ENCODE peak calls at places on chromosomes 3 and 15, in four cellular contexts. U is K562, P is A549, R is H1. X is an unnamed sample.

GRCh38 chr15:37204698-37205097 is 104.3 kb upstream of the MEIS2 start:
- DNase-seq in U (peak; percentile 1), P (peak; percentile 2), R (no peak), X (no peak)

GRCh38 chr15:51561271-51561670 is 61.3 kb downstream of the DMXL2 start:
- DNase-seq in U (no peak), P (no peak), R (no peak), X (no peak)

GRCh38 chr15:35966781-35967180 is 420.8 kb upstream of the DPH6 start:
- DNase-seq in U (no peak), P (no peak), R (no peak), X (no peak)

GRCh38 chr15:40242671-40243070 is 3.8 kb downstream of the PAK6 start:
- DNase-seq in U (no peak), P (no peak), R (no peak), X (no peak)

GRCh38 chr3:141797167-141797773 is 34.1 kb downstream of the GRK7 start:
- DNase-seq in U (no peak), P (no peak), R (peak; percentile 63), X (no peak)

GRCh38 chr3:14154242-14154641 is 24.2 kb downstream of the XPC start:
- DNase-seq in U (no peak), P (no peak), R (no peak), X (no peak)

GRCh38 chr3:4983739-4984510 is 4.7 kb downstream of the BHLHE40 start:
- DNase-seq in U (peak; percentile 83), P (peak; percentile 75), R (no peak), X (no peak)

GRCh38 chr3:158845748-158846350 is 44.0 kb downstream of the MFSD1 start:
- DNase-seq in U (peak; percentile 64), P (peak; percentile 49), R (peak; percentile 15), X (peak; percentile 41)

GRCh38 chr3:69172058-69172457 is 49.7 kb upstream of the LMOD3 start:
- DNase-seq in U (no peak), P (no peak), R (no peak), X (no peak)

GRCh38 chr15:96181873-96182301 is 148.6 kb upstream of the NR2F2 start:
- DNase-seq in U (no peak), P (no peak), R (no peak), X (no peak)

GRCh38 chr3:58333206-58334012 is 717 bp downstream of the PXK start:
- DNase-seq in U (peak; percentile 33), P (peak; percentile 13), R (no peak), X (no peak)

GRCh38 chr15:93382196-93382820 is 293.3 kb upstream of the RGMA start:
- DNase-seq in U (no peak), P (no peak), R (no peak), X (no peak)

GRCh38 chr3:42043116-42043796 is 47.9 kb upstream of the TRAK1 start:
- DNase-seq in U (no peak), P (peak; percentile 81), R (no peak), X (peak; percentile 87)

GRCh38 chr3:13566462-13566748 is 17.5 kb downstream of the FBLN2 start:
- DNase-seq in U (no peak), P (no peak), R (no peak), X (no peak)

GRCh38 chr3:178672263-178672662 is 136.0 kb downstream of the KCNMB2 start:
- DNase-seq in U (no peak), P (no peak), R (no peak), X (no peak)

GRCh38 chr3:194555175-194556062 is 68.6 kb upstream of the ATP13A3 start:
- DNase-seq in U (no peak), P (no peak), R (no peak), X (no peak)

GRCh38 chr3:157464283-157464682 is 27.6 kb downstream of the PTX3 start:
- DNase-seq in U (no peak), P (no peak), R (no peak), X (no peak)

GRCh38 chr15:57422113-57422754 is 45.9 kb downstream of the CGNL1 start:
- DNase-seq in U (no peak), P (no peak), R (no peak), X (peak; percentile 7)

GRCh38 chr3:66693461-66693912 is 192.7 kb upstream of the LRIG1 start:
- DNase-seq in U (no peak), P (no peak), R (no peak), X (no peak)

GRCh38 chr15:59398220-59398619 is 25.5 kb upstream of the MYO1E start:
- DNase-seq in U (no peak), P (no peak), R (no peak), X (no peak)

GRCh38 chr3:56593455-56594158 is 36.6 kb downstream of the CCDC66 start:
- DNase-seq in U (no peak), P (no peak), R (no peak), X (no peak)

GRCh38 chr3:123667784-123668183 is 82.9 kb upstream of the HACD2 start:
- DNase-seq in U (no peak), P (no peak), R (no peak), X (no peak)

GRCh38 chr3:141076821-141077571 is 25.8 kb downstream of the SPSB4 start:
- DNase-seq in U (no peak), P (no peak), R (no peak), X (no peak)

GRCh38 chr3:128497305-128498126 is 4.5 kb upstream of the GATA2 start:
- DNase-seq in U (peak; percentile 92), P (peak; percentile 41), R (no peak), X (no peak)

GRCh38 chr15:37926136-37926535 is 8.3 kb upstream of the TMCO5A start:
- DNase-seq in U (no peak), P (no peak), R (no peak), X (no peak)

GRCh38 chr15:41900526-41901380 is 6.9 kb upstream of the SPTBN5 start:
- DNase-seq in U (no peak), P (no peak), R (no peak), X (no peak)

GRCh38 chr15:40327338-40327917 is 3.9 kb downstream of the INAFM2 start:
- DNase-seq in U (no peak), P (no peak), R (no peak), X (no peak)

GRCh38 chr15:92883643-92884458 is 16.3 kb upstream of the CHD2 start:
- DNase-seq in U (no peak), P (peak; percentile 76), R (no peak), X (no peak)

GRCh38 chr3:140933109-140933508 is 8.5 kb upstream of the SLC25A36 start:
- DNase-seq in U (no peak), P (no peak), R (no peak), X (no peak)

GRCh38 chr3:173467501-173467900 is 70.0 kb downstream of the NLGN1 start:
- DNase-seq in U (no peak), P (no peak), R (no peak), X (no peak)

GRCh38 chr15:92797168-92798052 is 102.7 kb upstream of the CHD2 start:
- DNase-seq in U (peak; percentile 84), P (peak; percentile 84), R (no peak), X (peak; percentile 78)

GRCh38 chr15:101188517-101189340 is 63.1 kb downstream of the CHSY1 start:
- DNase-seq in U (no peak), P (no peak), R (no peak), X (no peak)

GRCh38 chr3:186327912-186328487 is 34.0 kb downstream of the DGKG start:
- DNase-seq in U (no peak), P (no peak), R (no peak), X (peak; percentile 70)

GRCh38 chr3:13002398-13003124 is 70.7 kb downstream of the IQSEC1 start:
- DNase-seq in U (peak; percentile 65), P (no peak), R (no peak), X (no peak)

GRCh38 chr3:159814161-159814560 is 174.5 kb upstream of the IL12A start:
- DNase-seq in U (no peak), P (peak; percentile 45), R (peak; percentile 31), X (no peak)

GRCh38 chr3:111850481-111850880 is 8.6 kb upstream of the PHLDB2 start:
- DNase-seq in U (no peak), P (peak; percentile 25), R (no peak), X (no peak)
- TF ChIP-seq KDM1A in U (no peak), P (no peak), R (no peak), X (no peak)

DNA sequence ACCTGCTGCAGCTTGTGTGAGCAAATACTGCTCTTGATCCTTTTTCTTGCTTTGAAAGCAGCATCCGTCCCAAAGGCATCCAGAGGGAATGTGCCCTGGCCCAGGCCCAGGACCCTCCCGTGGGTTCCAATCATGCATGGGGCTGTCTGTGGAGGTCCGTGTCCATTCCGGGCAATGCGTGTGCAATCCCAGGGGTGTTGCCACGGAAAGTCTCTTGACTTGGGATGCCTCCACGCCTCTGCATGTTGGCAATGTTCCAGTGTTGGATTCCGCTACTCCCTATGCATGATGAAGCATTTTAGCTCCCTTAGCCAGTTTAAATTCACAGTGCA is 105.7 kb downstream of the SNRPN start:
- DNase-seq in U (no peak), P (no peak), R (no peak), X (no peak)
- TF ChIP-seq RFX5 in U (no peak), P (no peak), R (no peak), X (no peak)

DNA sequence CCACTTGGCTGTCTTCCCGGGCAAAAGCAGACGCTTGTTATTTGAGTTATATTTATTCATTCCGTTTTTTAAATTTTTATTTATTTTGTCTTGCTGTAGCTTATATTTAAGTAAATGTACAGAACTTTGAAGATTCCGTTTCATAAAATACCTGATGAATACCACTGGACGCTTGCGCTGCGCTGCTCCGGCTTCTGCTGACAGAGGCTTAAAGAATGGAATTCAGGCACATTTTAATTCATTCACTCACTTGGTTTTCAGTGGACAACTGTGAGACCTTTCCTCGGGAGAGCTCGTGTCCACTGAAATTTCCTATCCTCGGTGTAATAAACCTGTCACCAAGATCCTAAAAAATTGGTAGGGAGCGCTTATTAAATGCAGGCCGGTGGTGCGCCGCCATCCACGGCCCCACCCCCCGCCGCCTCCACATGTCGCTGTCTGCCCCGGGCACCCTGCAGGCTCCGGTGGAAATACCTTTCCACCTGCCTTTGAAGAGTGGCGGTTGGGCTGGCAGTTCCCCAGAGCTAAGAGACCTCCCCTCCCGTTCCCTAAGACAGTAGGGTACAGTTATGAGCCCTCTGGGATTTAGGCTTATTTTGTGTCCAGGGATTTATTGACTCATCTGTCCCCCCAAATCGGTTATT is 62.5 kb upstream of the UBE2E1 start:
- DNase-seq in U (no peak), P (no peak), R (no peak), X (no peak)
- TF ChIP-seq KDM1A in U (no peak), P (no peak), R (no peak), X (no peak)

GRCh38 chr3:172218350-172219323 is 179.3 kb downstream of the FNDC3B start:
- DNase-seq in U (no peak), P (no peak), R (no peak), X (no peak)
- TF ChIP-seq RFX5 in U (no peak), P (no peak), R (no peak), X (no peak)